ENCODE peak calls at places on chromosomes 7 and 10, in nine cellular contexts. N, F, U, E, O, A, H, B and L are unnamed samples.

GRCh38 chr10:110802090-110802489 is 69.6 kb upstream of the PDCD4 start:
- DNase-seq in N (no peak), F (no peak), U (no peak), E (no peak), O (no peak), A (no peak), H (peak), B (no peak), L (no peak)

GRCh38 chr7:1425292-1426136 is 33.8 kb downstream of the MICALL2 start:
- DNase-seq in N (no peak), F (peak), U (no peak), E (no peak), O (no peak), A (no peak), H (no peak), B (no peak), L (no peak)

GRCh38 chr7:95303501-95303900 is 20.8 kb downstream of the PON1 start:
- DNase-seq in N (no peak), F (no peak), U (no peak), E (no peak), O (no peak), A (no peak), H (no peak), B (no peak), L (no peak)

GRCh38 chr7:107201795-107202450 is 33.1 kb downstream of the HBP1 start:
- DNase-seq in N (peak), F (peak), U (no peak), E (no peak), O (peak), A (no peak), H (peak), B (no peak), L (peak)

GRCh38 chr7:29254663-29255062 is 60.1 kb downstream of the CHN2 start:
- DNase-seq in N (no peak), F (no peak), U (no peak), E (no peak), O (no peak), A (no peak), H (no peak), B (no peak), L (peak)

GRCh38 chr7:1677206-1678069 is 7.4 kb downstream of the ELFN1 start:
- DNase-seq in N (no peak), F (no peak), U (no peak), E (no peak), O (peak), A (no peak), H (no peak), B (no peak), L (no peak)

GRCh38 chr7:137146552-137146961 is 197.0 kb downstream of the PTN start:
- DNase-seq in N (no peak), F (no peak), U (no peak), E (no peak), O (no peak), A (no peak), H (peak), B (no peak), L (no peak)

GRCh38 chr7:12584940-12585339 is 14.4 kb downstream of the SCIN start:
- DNase-seq in N (no peak), F (no peak), U (peak), E (no peak), O (no peak), A (no peak), H (no peak), B (no peak), L (peak)

GRCh38 chr7:51307811-51308737 is 8.5 kb downstream of the COBL start:
- DNase-seq in N (no peak), F (peak), U (no peak), E (no peak), O (no peak), A (no peak), H (no peak), B (no peak), L (no peak)

DNA sequence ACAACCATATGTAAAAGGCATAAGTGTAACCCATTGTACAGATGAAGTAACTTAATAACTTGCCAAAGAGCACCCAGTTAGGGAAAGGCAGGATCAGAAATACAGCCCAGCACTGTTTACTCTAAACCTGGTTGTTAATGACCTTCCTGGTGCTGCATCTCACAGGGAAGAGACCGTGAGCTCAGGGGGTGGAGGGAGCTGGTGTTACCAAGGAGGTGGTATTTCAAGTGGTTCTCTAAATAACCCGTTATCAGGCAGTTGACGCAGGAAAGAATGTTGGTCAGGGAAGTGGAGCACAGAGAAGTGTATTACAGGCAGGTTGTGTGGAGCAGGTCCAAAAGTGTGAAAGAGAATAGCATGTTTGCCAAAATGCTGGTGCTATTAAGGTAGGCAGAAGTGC is 4.4 kb upstream of the ST7 start:
- DNase-seq in N (no peak), F (no peak), U (no peak), E (no peak), O (peak), A (no peak), H (no peak), B (no peak), L (peak)
- TF ChIP-seq POLR2A in N (no peak), F (no peak), U (no peak), E (no peak), O (no peak), A (no peak), H (no peak), B (no peak), L (no peak)

GRCh38 chr7:99631311-99632109 is 14.8 kb downstream of the ZSCAN25 start:
- DNase-seq in N (no peak), F (no peak), U (no peak), E (no peak), O (no peak), A (no peak), H (peak), B (no peak), L (peak)
- TF ChIP-seq POLR2A in N (no peak), F (no peak), U (no peak), E (no peak), O (no peak), A (no peak), H (no peak), B (no peak), L (no peak)

GRCh38 chr10:95756061-95756751 is at the start of gene ENTPD1:
- DNase-seq in N (no peak), F (no peak), U (no peak), E (peak), O (no peak), A (no peak), H (peak), B (no peak), L (no peak)
- TF ChIP-seq POLR2A in N (peak), F (peak), U (no peak), E (no peak), O (no peak), A (no peak), H (no peak), B (no peak), L (no peak)

GRCh38 chr10:51073035-51073434 is 1.3 kb upstream of the PRKG1 start:
- DNase-seq in N (no peak), F (no peak), U (no peak), E (no peak), O (no peak), A (no peak), H (no peak), B (no peak), L (no peak)

GRCh38 chr10:51073461-51074237 is 638 bp upstream of the PRKG1 start:
- DNase-seq in N (peak), F (peak), U (no peak), E (no peak), O (peak), A (peak), H (peak), B (peak), L (no peak)

GRCh38 chr10:51075802-51076201 is 1.5 kb downstream of the PRKG1 start:
- DNase-seq in N (no peak), F (no peak), U (no peak), E (no peak), O (no peak), A (no peak), H (no peak), B (no peak), L (no peak)

GRCh38 chr10:51076442-51076841 is 2.2 kb downstream of the PRKG1 start:
- DNase-seq in N (no peak), F (no peak), U (no peak), E (no peak), O (no peak), A (no peak), H (no peak), B (no peak), L (no peak)

GRCh38 chr10:51074238-51075028 is at the start of gene PRKG1:
- DNase-seq in N (peak), F (peak), U (peak), E (no peak), O (peak), A (peak), H (peak), B (peak), L (no peak)
- TF ChIP-seq POLR2A in N (no peak), F (peak), U (no peak), E (no peak), O (no peak), A (peak), H (peak), B (no peak), L (no peak)

GRCh38 chr10:125762692-125763648 is 12.7 kb downstream of the MMP21 start:
- DNase-seq in N (no peak), F (no peak), U (no peak), E (no peak), O (no peak), A (no peak), H (no peak), B (no peak), L (no peak)
- TF ChIP-seq POLR2A in N (no peak), F (no peak), U (no peak), E (no peak), O (no peak), A (no peak), H (no peak), B (no peak), L (no peak)